ENCODE peak calls at places on chromosomes 2 and 18, in seven cellular contexts. Y is ascending aorta, N is left ventricle myocardium inferior, R is Caco-2, V is HCT116, D is H9, F is heart left ventricle. X is an unnamed sample.

GRCh38 chr2:2664989-2665833 is 334.1 kb upstream of the MYT1L start:
- DNase-seq in N (no peak), V (peak; percentile 16), Y (no peak), D (no peak), F (no peak), R (no peak), X (no peak)

GRCh38 chr2:95297088-95297487 is at the start of gene KCNIP3:
- DNase-seq in F (no peak), Y (no peak), N (no peak), R (no peak), V (no peak), D (peak; percentile 46), X (peak; percentile 61)

GRCh38 chr18:48929951-48930713 is 20.6 kb downstream of the SMAD7 start:
- DNase-seq in N (no peak), V (no peak), F (no peak), R (peak; percentile 90), D (no peak), Y (no peak), X (no peak)

GRCh38 chr2:186486651-186487647 is 889 bp downstream of the ZC3H15 start:
- DNase-seq in R (no peak), N (no peak), V (no peak), F (no peak), D (no peak), Y (no peak), X (no peak)

GRCh38 chr2:160516547-160517365 is 23.1 kb upstream of the RBMS1 start:
- DNase-seq in F (no peak), D (no peak), N (no peak), R (no peak), V (no peak), Y (no peak), X (no peak)

GRCh38 chr2:47274054-47274779 is 119.1 kb upstream of the STPG4 start:
- DNase-seq in D (no peak), R (no peak), F (no peak), Y (no peak), N (no peak), V (no peak), X (no peak)

GRCh38 chr2:38601463-38602135 is 1.1 kb downstream of the HNRNPLL start:
- DNase-seq in R (no peak), Y (no peak), F (no peak), N (no peak), V (no peak), D (no peak), X (no peak)

GRCh38 chr2:138309760-138310159 is 191.8 kb upstream of the SPOPL start:
- DNase-seq in Y (no peak), F (no peak), D (no peak), V (no peak), N (no peak), R (no peak), X (no peak)

GRCh38 chr18:44848931-44849330 is 168.2 kb downstream of the SETBP1 start:
- DNase-seq in R (no peak), F (no peak), Y (no peak), N (no peak), D (no peak), V (no peak), X (no peak)

GRCh38 chr2:241315879-241316700 is at the start of gene SEPTIN2:
- DNase-seq in R (peak; percentile 46), V (peak; percentile 32), Y (no peak), N (peak; percentile 80), D (no peak), F (peak; percentile 82), X (no peak)

GRCh38 chr18:4510709-4511108 is 55.6 kb upstream of the DLGAP1 start:
- DNase-seq in V (no peak), F (no peak), R (no peak), D (peak; percentile 61), N (no peak), Y (no peak), X (no peak)

GRCh38 chr2:196613302-196613701 is 26.2 kb upstream of the CCDC150 start:
- DNase-seq in R (no peak), N (no peak), V (no peak), F (no peak), Y (no peak), D (no peak), X (no peak)

DNA sequence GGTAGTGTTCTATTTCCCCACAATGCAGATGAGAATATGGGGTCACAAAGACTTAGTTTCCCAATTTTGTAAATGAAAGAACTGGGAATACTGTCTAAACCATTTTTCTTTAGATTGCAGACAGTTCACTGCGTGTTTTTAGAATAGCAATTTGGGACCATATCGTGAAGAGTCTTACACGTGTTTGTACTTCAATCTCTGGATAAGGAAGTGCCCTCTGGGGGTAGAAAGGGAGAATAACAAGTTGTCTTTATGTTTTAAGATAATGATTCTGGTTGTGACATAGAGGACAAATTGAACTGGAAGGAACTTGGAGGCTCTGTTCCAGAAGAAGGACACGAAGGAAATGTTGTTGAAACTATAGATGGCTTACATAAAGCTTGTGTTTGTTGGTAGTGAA is 457.7 kb downstream of the CBLN2 start:
- DNase-seq in N (no peak), F (no peak), V (no peak), R (no peak), D (no peak), Y (no peak), X (no peak)
- TF ChIP-seq CTCF in N (peak; percentile 20), F (peak; percentile 19), V (peak; percentile 26), R (no peak), D (peak; percentile 72), Y (no peak), X (peak; percentile 49)

GRCh38 chr18:2948038-2948437 is 64.9 kb downstream of the LPIN2 start:
- DNase-seq in D (no peak), N (no peak), Y (no peak), F (no peak), V (peak; percentile 7), R (no peak), X (no peak)
- TF ChIP-seq CTCF in D (peak; percentile 61), N (peak; percentile 46), Y (no peak), F (no peak), V (peak; percentile 50), R (peak; percentile 21), X (peak; percentile 32)

GRCh38 chr2:166013878-166014277 is 60.3 kb upstream of the TTC21B start:
- DNase-seq in R (no peak), D (no peak), N (no peak), V (no peak), Y (no peak), F (no peak), X (no peak)
- TF ChIP-seq CTCF in R (peak; percentile 31), D (peak; percentile 26), N (no peak), V (peak; percentile 40), Y (no peak), F (no peak), X (no peak)

GRCh38 chr2:9278439-9278838 is 71.8 kb downstream of the ASAP2 start:
- DNase-seq in Y (no peak), V (no peak), N (no peak), R (no peak), D (no peak), F (no peak), X (no peak)
- TF ChIP-seq CTCF in Y (no peak), V (peak; percentile 41), N (no peak), R (no peak), D (no peak), F (no peak), X (no peak)

DNA sequence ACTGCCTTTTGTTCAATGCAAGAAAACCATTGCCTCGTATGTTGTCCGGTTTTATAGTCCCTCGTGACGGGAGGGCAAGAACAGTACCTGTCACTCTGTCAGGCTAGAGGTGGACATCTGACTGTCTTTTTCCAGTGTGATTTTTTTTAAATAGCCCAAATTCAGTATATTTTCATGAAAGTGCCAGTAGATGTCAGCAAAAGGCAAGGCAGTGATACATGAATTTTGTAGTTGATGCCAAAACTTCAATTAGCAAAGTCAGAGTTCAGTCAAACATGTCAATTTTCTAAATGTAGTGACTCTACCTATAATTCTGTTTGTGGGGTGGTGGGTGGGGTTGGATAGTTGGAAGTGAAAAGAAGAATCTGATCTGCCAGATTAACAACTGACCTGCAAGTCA is 296.0 kb upstream of the MC4R start:
- DNase-seq in N (no peak), R (no peak), D (no peak), Y (no peak), F (no peak), V (no peak), X (no peak)
- TF ChIP-seq CTCF in N (no peak), R (no peak), D (peak; percentile 38), Y (no peak), F (no peak), V (peak; percentile 18), X (peak; percentile 20)

GRCh38 chr2:201257941-201258665 is 2.2 kb upstream of the CASP8 start:
- DNase-seq in R (peak; percentile 62), V (peak; percentile 68), F (peak; percentile 67), N (peak; percentile 58), Y (peak; percentile 86), D (peak; percentile 55), X (peak; percentile 98)
- TF ChIP-seq CTCF in R (no peak), V (no peak), F (no peak), N (no peak), Y (no peak), D (no peak), X (peak; percentile 46)

GRCh38 chr18:69900941-69901340 is 46.7 kb downstream of the CD226 start:
- DNase-seq in R (no peak), Y (no peak), D (no peak), F (no peak), N (no peak), V (no peak), X (no peak)
- TF ChIP-seq CTCF in R (no peak), Y (no peak), D (peak; percentile 41), F (peak; percentile 20), N (no peak), V (peak; percentile 37), X (peak; percentile 19)

GRCh38 chr2:191150451-191151314 is at the start of gene STAT4:
- DNase-seq in F (peak; percentile 37), Y (peak; percentile 72), N (no peak), V (peak; percentile 57), R (no peak), D (peak; percentile 89), X (peak; percentile 76)
- TF ChIP-seq CTCF in F (no peak), Y (no peak), N (no peak), V (no peak), R (no peak), D (no peak), X (peak; percentile 36)

GRCh38 chr2:220705678-220706077 is 866.4 kb downstream of the EPHA4 start:
- DNase-seq in D (no peak), N (no peak), V (no peak), R (no peak), F (no peak), Y (no peak), X (no peak)

GRCh38 chr2:220703279-220703678 is 868.8 kb downstream of the EPHA4 start:
- DNase-seq in F (no peak), N (no peak), Y (no peak), R (no peak), D (no peak), V (no peak), X (no peak)

GRCh38 chr2:220707261-220707660 is 864.8 kb downstream of the EPHA4 start:
- DNase-seq in N (no peak), F (no peak), D (no peak), V (no peak), Y (no peak), R (no peak), X (no peak)

GRCh38 chr2:220708366-220708765 is 863.7 kb downstream of the EPHA4 start:
- DNase-seq in V (no peak), Y (no peak), R (no peak), N (no peak), F (peak; percentile 6), D (no peak), X (no peak)

GRCh38 chr2:220704810-220705209 is 867.3 kb downstream of the EPHA4 start:
- DNase-seq in R (no peak), V (no peak), D (no peak), F (no peak), N (no peak), Y (no peak), X (no peak)
- TF ChIP-seq CTCF in R (no peak), V (no peak), D (no peak), F (no peak), N (no peak), Y (no peak), X (no peak)